ENCODE peak calls at places on chromosome 4, in four cellular contexts. H is lower leg skin, L is body of pancreas, B is A549. O is an unnamed sample.

GRCh38 chr4:140185725-140186124 is 31.7 kb upstream of the MAML3 start:
- DNase-seq in H (no peak), B (no peak), L (no peak), O (no peak)

GRCh38 chr4:128386761-128387599 is 99.4 kb upstream of the PGRMC2 start:
- DNase-seq in B (peak), L (peak), H (peak), O (peak)

GRCh38 chr4:102825261-102826071 is 1.9 kb downstream of the UBE2D3 start:
- DNase-seq in H (peak), L (peak), B (peak), O (no peak)

GRCh38 chr4:128353791-128354190 is 66.2 kb upstream of the PGRMC2 start:
- DNase-seq in L (no peak), H (no peak), B (no peak), O (no peak)

GRCh38 chr4:106618920-106619319 is 250.3 kb upstream of the GIMD1 start:
- DNase-seq in H (no peak), L (no peak), B (no peak), O (no peak)

GRCh38 chr4:61202638-61203495 is 2.7 kb downstream of the ADGRL3 start:
- DNase-seq in L (no peak), H (no peak), B (no peak), O (no peak)

GRCh38 chr4:43014266-43014665 is 121.8 kb downstream of the GRXCR1 start:
- DNase-seq in B (no peak), L (no peak), H (no peak), O (no peak)

GRCh38 chr4:19010766-19011165 is 989.2 kb upstream of the LCORL start:
- DNase-seq in L (no peak), H (no peak), B (no peak), O (no peak)

GRCh38 chr4:53640576-53641459 is 49.5 kb upstream of the LNX1 start:
- DNase-seq in L (peak), H (no peak), B (no peak), O (no peak)

GRCh38 chr4:187256897-187257296 is 533.2 kb upstream of the FAT1 start:
- DNase-seq in B (no peak), L (no peak), H (no peak), O (no peak)

GRCh38 chr4:89245459-89245858 is 62.1 kb downstream of the GPRIN3 start:
- DNase-seq in L (peak), B (no peak), H (no peak), O (no peak)

GRCh38 chr4:146916479-146917076 is 29.1 kb downstream of the TTC29 start:
- DNase-seq in L (no peak), H (no peak), B (peak), O (peak)

GRCh38 chr4:90992213-90992612 is 865.0 kb downstream of the CCSER1 start:
- DNase-seq in B (no peak), L (no peak), H (no peak), O (no peak)

GRCh38 chr4:91280551-91281290 is 1023.0 kb upstream of the GRID2 start:
- DNase-seq in H (no peak), B (no peak), L (no peak), O (no peak)

GRCh38 chr4:25233737-25234389 is at the start of gene PI4K2B:
- DNase-seq in B (peak), L (peak), H (peak), O (peak)

GRCh38 chr4:127055349-127055748 is 577.4 kb upstream of the INTU start:
- DNase-seq in H (no peak), L (no peak), B (no peak), O (no peak)

GRCh38 chr4:52241916-52242315 is 190.8 kb downstream of the SPATA18 start:
- DNase-seq in H (no peak), L (no peak), B (no peak), O (no peak)

GRCh38 chr4:39085891-39086290 is 23.9 kb downstream of the KLHL5 start:
- DNase-seq in H (no peak), B (no peak), L (no peak), O (no peak)

GRCh38 chr4:100977746-100978397 is 369.5 kb downstream of the PPP3CA start:
- DNase-seq in H (no peak), L (no peak), B (no peak), O (no peak)

GRCh38 chr4:7842384-7843279 is 97.0 kb downstream of the AFAP1 start:
- DNase-seq in B (peak), H (peak), L (peak), O (peak)

DNA sequence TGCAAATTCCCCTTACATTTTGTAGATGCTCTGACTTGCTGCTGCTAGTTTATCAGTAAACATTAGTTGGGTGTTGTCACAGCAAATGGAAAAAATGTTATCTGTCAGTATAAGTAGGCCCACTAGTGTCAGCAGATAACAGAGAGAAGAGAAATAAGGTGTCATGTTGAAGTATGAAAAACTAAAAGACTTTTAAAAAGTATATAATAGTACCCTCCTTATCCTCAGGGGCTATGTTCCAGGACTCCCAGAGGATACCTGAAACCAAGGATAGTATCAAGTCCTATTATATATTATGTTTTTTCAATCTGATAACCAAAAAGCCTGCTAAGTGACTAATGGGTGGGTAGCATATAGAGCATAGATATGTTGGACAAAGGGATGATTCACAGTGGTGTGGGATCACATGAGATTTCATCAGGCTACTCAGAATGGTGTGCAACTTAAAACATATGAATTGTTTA is 11.6 kb upstream of the BMP2K start:
- DNase-seq in B (no peak), H (no peak), L (no peak), O (no peak)
- TF ChIP-seq POLR2A in B (no peak), H (no peak), L (no peak), O (no peak)

DNA sequence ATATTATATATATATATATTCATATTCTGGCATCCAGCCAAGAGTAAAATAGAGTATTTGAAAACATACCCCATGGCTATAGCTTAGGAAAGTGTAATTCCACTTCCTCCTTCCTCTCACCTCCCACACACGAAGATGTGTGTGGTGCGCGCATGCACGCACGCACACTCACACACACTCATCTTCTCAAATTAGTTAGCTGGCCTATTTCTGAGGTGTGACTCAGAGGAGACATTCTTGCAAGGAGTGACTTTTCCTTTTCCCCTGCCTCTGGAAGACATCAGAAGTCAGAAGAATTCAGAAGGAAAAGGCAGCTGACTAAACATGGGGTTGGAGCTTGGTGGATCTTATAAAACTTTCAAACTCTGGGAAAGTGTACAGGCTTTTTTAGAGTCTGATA is 8.8 kb downstream of the ENPEP start:
- DNase-seq in H (no peak), L (no peak), B (no peak), O (no peak)
- TF ChIP-seq POLR2A in H (no peak), L (no peak), B (no peak), O (no peak)

GRCh38 chr4:16226816-16227461 is 668 bp upstream of the TAPT1 start:
- DNase-seq in B (peak), H (peak), L (peak), O (peak)
- TF ChIP-seq POLR2A in B (no peak), H (no peak), L (peak), O (no peak)

GRCh38 chr4:184386271-184386781 is 88.0 kb downstream of the IRF2 start:
- DNase-seq in H (no peak), B (no peak), L (no peak), O (no peak)
- TF ChIP-seq POLR2A in H (no peak), B (no peak), L (no peak), O (no peak)

GRCh38 chr4:55545681-55546632 is 752 bp downstream of the CLOCK start:
- DNase-seq in B (peak), L (peak), H (peak), O (peak)

GRCh38 chr4:55547918-55548317 is 1.2 kb upstream of the CLOCK start:
- DNase-seq in L (no peak), H (no peak), B (no peak), O (no peak)

GRCh38 chr4:55545133-55545532 is 1.6 kb downstream of the CLOCK start:
- DNase-seq in L (no peak), B (no peak), H (no peak), O (no peak)

GRCh38 chr4:55547461-55547770 is 707 bp upstream of the CLOCK start:
- DNase-seq in B (no peak), H (no peak), L (no peak), O (no peak)

DNA sequence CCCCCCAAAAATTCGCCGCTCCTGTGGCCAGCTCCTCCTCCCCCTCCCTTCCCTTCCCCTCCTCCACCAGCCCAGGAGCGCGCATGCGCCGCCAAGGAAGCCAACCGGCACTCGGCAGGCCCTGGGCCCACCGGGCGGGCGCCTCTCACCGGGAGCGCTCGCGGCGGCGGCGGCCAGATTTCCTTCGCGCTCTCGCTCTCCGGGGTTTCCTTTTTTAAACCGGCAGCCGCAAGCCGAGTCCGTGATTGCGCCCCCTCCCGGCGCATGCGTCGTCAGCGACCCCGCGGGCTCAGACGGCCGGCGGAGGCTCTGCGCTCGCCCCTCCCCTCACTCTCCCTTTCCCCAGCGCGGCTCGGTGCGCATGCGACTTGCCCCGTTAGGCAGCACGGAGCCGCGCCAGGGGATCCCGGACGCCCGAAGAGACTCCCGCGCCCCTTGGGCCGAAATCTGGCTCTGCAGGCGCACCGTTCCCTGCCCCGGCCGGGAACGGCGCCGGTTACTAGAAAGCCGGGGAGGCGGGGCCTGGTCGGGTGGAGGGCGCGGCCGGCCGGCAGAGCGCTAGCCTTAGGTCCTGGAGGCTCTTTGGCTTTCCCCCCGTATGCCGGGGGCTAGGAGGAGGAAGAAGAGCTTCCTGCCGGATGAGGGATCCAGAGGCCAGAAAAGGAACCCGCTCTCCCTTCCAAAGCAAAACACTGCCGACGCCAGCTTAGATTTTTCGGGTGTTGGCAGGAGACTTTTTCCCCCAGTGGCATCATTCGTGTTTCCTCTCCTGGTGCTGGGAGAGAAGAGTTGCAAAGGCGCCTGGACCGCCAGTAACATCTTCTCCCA is at the start of gene CLOCK:
- DNase-seq in B (peak), L (peak), H (peak), O (peak)
- TF ChIP-seq POLR2A in B (peak), L (peak), H (no peak), O (no peak)

GRCh38 chr4:169268951-169269781 is 1.6 kb downstream of the SH3RF1 start:
- DNase-seq in L (no peak), H (no peak), B (peak), O (no peak)
- TF ChIP-seq POLR2A in L (no peak), H (no peak), B (no peak), O (no peak)

GRCh38 chr4:13546374-13546854 is 2.1 kb upstream of the NKX3-2 start:
- DNase-seq in L (no peak), B (no peak), H (no peak), O (no peak)

GRCh38 chr4:13548059-13548983 is 4.0 kb upstream of the NKX3-2 start:
- DNase-seq in L (no peak), H (no peak), B (no peak), O (no peak)

GRCh38 chr4:13546855-13547562 is 2.7 kb upstream of the NKX3-2 start:
- DNase-seq in B (no peak), L (no peak), H (peak), O (no peak)

GRCh38 chr4:13547563-13548041 is 3.3 kb upstream of the NKX3-2 start:
- DNase-seq in H (no peak), L (no peak), B (no peak), O (no peak)

DNA sequence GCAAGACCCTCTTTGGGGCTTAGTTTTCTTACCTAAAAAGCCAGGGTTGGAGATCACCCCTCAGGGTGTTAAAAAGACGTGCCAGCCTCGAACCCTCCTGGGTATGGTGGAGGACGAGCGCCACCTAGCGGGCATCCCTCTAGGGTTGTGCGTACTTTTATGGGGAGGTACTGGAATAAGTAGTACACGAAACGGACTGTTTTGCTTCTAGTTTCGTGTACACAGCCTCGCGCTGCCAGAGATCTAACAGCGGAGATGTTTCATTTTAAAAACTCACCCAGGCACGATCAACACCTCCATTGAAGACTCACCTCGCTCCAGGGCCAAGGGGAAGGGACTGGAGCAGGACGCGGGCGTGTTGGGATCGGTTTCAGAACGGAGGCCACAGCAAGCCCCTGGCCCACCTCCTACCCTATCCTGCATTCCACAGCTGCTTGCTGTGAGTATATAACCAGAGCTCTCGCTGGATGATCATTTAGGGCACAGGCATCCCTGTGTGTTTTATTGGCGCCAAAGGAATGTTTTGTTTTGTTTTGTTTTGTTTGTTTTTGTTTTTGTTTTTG is 4.8 kb upstream of the NKX3-2 start:
- DNase-seq in L (peak), B (peak), H (peak), O (peak)
- TF ChIP-seq POLR2A in L (no peak), B (no peak), H (no peak), O (no peak)

GRCh38 chr4:55397521-55398321 is 2.0 kb downstream of the TMEM165 start:
- DNase-seq in L (no peak), H (no peak), B (no peak), O (no peak)
- TF ChIP-seq POLR2A in L (peak), H (no peak), B (no peak), O (no peak)

DNA sequence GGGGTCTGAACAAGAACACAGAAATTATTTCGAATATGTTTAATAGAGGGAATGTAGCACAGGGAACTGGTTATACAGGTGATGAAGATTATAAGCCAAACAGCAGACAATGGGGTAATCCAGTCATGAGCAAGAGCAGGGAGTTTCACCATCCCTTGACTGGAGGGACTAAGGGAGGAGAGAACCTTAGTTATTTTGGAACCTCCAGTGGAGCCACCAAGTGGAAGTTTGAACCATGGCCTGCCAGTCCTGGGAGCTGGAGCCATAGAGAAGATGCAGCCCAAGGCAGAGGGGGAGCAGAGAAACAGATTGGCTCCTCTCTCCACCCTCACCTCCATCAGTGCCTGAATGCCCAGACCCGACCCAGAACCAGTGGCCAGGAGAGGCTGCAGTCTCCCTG is 264.6 kb upstream of the RASGEF1B start:
- DNase-seq in L (no peak), H (no peak), B (no peak), O (no peak)
- TF ChIP-seq POLR2A in L (no peak), H (no peak), B (no peak), O (no peak)

GRCh38 chr4:10856271-10856670 is 171.7 kb upstream of the CLNK start:
- DNase-seq in L (no peak), H (no peak), B (no peak), O (no peak)

GRCh38 chr4:10866691-10867090 is 182.1 kb upstream of the CLNK start:
- DNase-seq in H (no peak), B (no peak), L (no peak), O (no peak)

GRCh38 chr4:10861036-10861435 is 176.5 kb upstream of the CLNK start:
- DNase-seq in B (no peak), L (no peak), H (no peak), O (no peak)
- TF ChIP-seq POLR2A in B (no peak), L (no peak), H (no peak), O (no peak)